ENCODE peak calls at places on chromosomes 12 and 14, in nine cellular contexts. R, Y, Q, E, N, T, H, S and P are unnamed samples.

GRCh38 chr12:49706351-49707126 is 666 bp downstream of the FMNL3 start:
- DNase-seq in R (peak; percentile 16), Y (peak; percentile 33), Q (no peak), E (no peak), N (no peak), T (peak; percentile 37), H (no peak), S (no peak), P (peak; percentile 25)

GRCh38 chr12:69929125-69929524 is 104.1 kb downstream of the MYRFL start:
- DNase-seq in R (no peak), Y (no peak), Q (no peak), E (no peak), N (no peak), T (peak; percentile 20), H (no peak), S (no peak), P (no peak)

GRCh38 chr14:77108753-77109152 is 10.7 kb downstream of the CIPC start:
- DNase-seq in R (no peak), Y (no peak), Q (no peak), E (no peak), N (no peak), T (no peak), H (no peak), S (no peak), P (no peak)

GRCh38 chr12:90909069-90909676 is 45.8 kb downstream of the CCER1 start:
- DNase-seq in R (no peak), Y (no peak), Q (no peak), E (peak; percentile 72), N (peak; percentile 10), T (peak; percentile 64), H (no peak), S (no peak), P (no peak)

GRCh38 chr12:120439646-120440247 is 1.8 kb downstream of the COX6A1 start:
- DNase-seq in R (peak; percentile 54), Y (no peak), Q (peak; percentile 52), E (peak; percentile 79), N (peak; percentile 34), T (peak; percentile 61), H (peak; percentile 30), S (no peak), P (peak; percentile 71)

GRCh38 chr12:2284857-2285256 is 232.1 kb downstream of the CACNA1C start:
- DNase-seq in R (no peak), Y (no peak), Q (peak; percentile 61), E (peak; percentile 76), N (peak; percentile 64), T (peak; percentile 72), H (peak; percentile 62), S (no peak), P (no peak)

GRCh38 chr12:22626429-22626828 is 1.5 kb downstream of the ETNK1 start:
- DNase-seq in R (no peak), Y (no peak), Q (no peak), E (no peak), N (no peak), T (peak; percentile 41), H (no peak), S (no peak), P (peak; percentile 21)

GRCh38 chr14:92310776-92311375 is 12.1 kb upstream of the SLC24A4 start:
- DNase-seq in R (no peak), Y (no peak), Q (no peak), E (no peak), N (no peak), T (no peak), H (no peak), S (no peak), P (no peak)

GRCh38 chr14:95770777-95771176 is 56.9 kb upstream of the TCL1A start:
- DNase-seq in R (no peak), Y (no peak), Q (no peak), E (peak; percentile 64), N (no peak), T (no peak), H (no peak), S (no peak), P (no peak)

GRCh38 chr14:105448706-105449111 is 25.9 kb upstream of the CRIP2 start:
- DNase-seq in R (peak; percentile 63), Y (no peak), Q (no peak), E (peak; percentile 83), N (peak; percentile 27), T (peak; percentile 27), H (peak; percentile 22), S (no peak), P (peak; percentile 67)

GRCh38 chr14:101843665-101844064 is 82.2 kb downstream of the PPP2R5C start:
- DNase-seq in R (no peak), Y (no peak), Q (peak; percentile 75), E (no peak), N (no peak), T (no peak), H (no peak), S (no peak), P (peak; percentile 57)

GRCh38 chr14:80770114-80770917 is 171.2 kb downstream of the CEP128 start:
- DNase-seq in R (no peak), Y (no peak), Q (no peak), E (no peak), N (no peak), T (no peak), H (no peak), S (no peak), P (no peak)

GRCh38 chr14:68759912-68760311 is 33.0 kb downstream of the ZFP36L1 start:
- DNase-seq in R (no peak), Y (no peak), Q (no peak), E (no peak), N (no peak), T (no peak), H (no peak), S (no peak), P (no peak)

GRCh38 chr14:101972126-101972785 is 7.9 kb downstream of the DYNC1H1 start:
- DNase-seq in R (no peak), Y (no peak), Q (peak; percentile 93), E (peak; percentile 88), N (no peak), T (peak; percentile 99), H (peak; percentile 32), S (peak; percentile 98), P (no peak)

GRCh38 chr12:47885566-47885965 is 19.2 kb downstream of the VDR start:
- DNase-seq in R (no peak), Y (no peak), Q (no peak), E (no peak), N (no peak), T (peak; percentile 36), H (no peak), S (no peak), P (no peak)

GRCh38 chr14:36519431-36520321 is at the start of gene NKX2-1:
- DNase-seq in R (no peak), Y (no peak), Q (no peak), E (no peak), N (peak; percentile 44), T (no peak), H (peak; percentile 93), S (no peak), P (no peak)

GRCh38 chr12:49292729-49293055 is 2.3 kb upstream of the PRPH start:
- DNase-seq in R (no peak), Y (no peak), Q (no peak), E (no peak), N (no peak), T (no peak), H (no peak), S (no peak), P (no peak)

GRCh38 chr14:96455588-96455987 is 46.6 kb upstream of the PAPOLA start:
- DNase-seq in R (no peak), Y (no peak), Q (no peak), E (no peak), N (no peak), T (no peak), H (no peak), S (no peak), P (no peak)

GRCh38 chr14:90677484-90678045 is 138.7 kb downstream of the TTC7B start:
- DNase-seq in R (no peak), Y (no peak), Q (no peak), E (no peak), N (no peak), T (peak; percentile 87), H (no peak), S (no peak), P (no peak)

GRCh38 chr12:93315907-93316622 is 61.7 kb upstream of the NUDT4 start:
- DNase-seq in R (no peak), Y (no peak), Q (no peak), E (peak; percentile 24), N (no peak), T (peak; percentile 98), H (no peak), S (no peak), P (no peak)